ENCODE peak calls at places on chromosome 13, in five cellular contexts. One of them, this sample, is unnamed.

GRCh38 chr13:112562786-112563383 is 25.1 kb downstream of the TUBGCP3 start:
- DNase-seq in esophagus squamous epithelium: no peak
- DNase-seq in effector memory CD4-positive, alpha-beta T cell: no peak
- DNase-seq in dorsolateral prefrontal cortex: no peak
- DNase-seq in left ventricle myocardium inferior: no peak
- DNase-seq in this sample: no peak

GRCh38 chr13:36819811-36820140 is 754 bp downstream of the RFXAP start:
- DNase-seq in esophagus squamous epithelium: no peak
- DNase-seq in effector memory CD4-positive, alpha-beta T cell: no peak
- DNase-seq in dorsolateral prefrontal cortex: peak; percentile 31
- DNase-seq in left ventricle myocardium inferior: no peak
- DNase-seq in this sample: peak; percentile 64

GRCh38 chr13:57627663-57628062 is 3.9 kb upstream of the PCDH17 start:
- DNase-seq in esophagus squamous epithelium: no peak
- DNase-seq in effector memory CD4-positive, alpha-beta T cell: no peak
- DNase-seq in dorsolateral prefrontal cortex: no peak
- DNase-seq in left ventricle myocardium inferior: no peak
- DNase-seq in this sample: no peak

GRCh38 chr13:98228661-98229349 is 51.7 kb upstream of the RNF113B start:
- DNase-seq in esophagus squamous epithelium: no peak
- DNase-seq in effector memory CD4-positive, alpha-beta T cell: no peak
- DNase-seq in dorsolateral prefrontal cortex: no peak
- DNase-seq in left ventricle myocardium inferior: no peak
- DNase-seq in this sample: no peak

GRCh38 chr13:30128095-30128494 is 179.3 kb downstream of the KATNAL1 start:
- DNase-seq in esophagus squamous epithelium: no peak
- DNase-seq in effector memory CD4-positive, alpha-beta T cell: no peak
- DNase-seq in dorsolateral prefrontal cortex: no peak
- DNase-seq in left ventricle myocardium inferior: no peak
- DNase-seq in this sample: no peak

GRCh38 chr13:50400930-50401553 is 385.8 kb downstream of the KCNRG start:
- DNase-seq in esophagus squamous epithelium: no peak
- DNase-seq in effector memory CD4-positive, alpha-beta T cell: no peak
- DNase-seq in dorsolateral prefrontal cortex: peak; percentile 80
- DNase-seq in left ventricle myocardium inferior: no peak
- DNase-seq in this sample: no peak

GRCh38 chr13:35836476-35836875 is 294.7 kb downstream of the DCLK1 start:
- DNase-seq in esophagus squamous epithelium: no peak
- DNase-seq in effector memory CD4-positive, alpha-beta T cell: no peak
- DNase-seq in dorsolateral prefrontal cortex: no peak
- DNase-seq in left ventricle myocardium inferior: no peak
- DNase-seq in this sample: no peak

GRCh38 chr13:113534236-113534860 is 43.8 kb upstream of the DCUN1D2 start:
- DNase-seq in esophagus squamous epithelium: no peak
- DNase-seq in effector memory CD4-positive, alpha-beta T cell: no peak
- DNase-seq in dorsolateral prefrontal cortex: no peak
- DNase-seq in left ventricle myocardium inferior: no peak
- DNase-seq in this sample: no peak

GRCh38 chr13:58085819-58086218 is 454.3 kb downstream of the PCDH17 start:
- DNase-seq in esophagus squamous epithelium: no peak
- DNase-seq in effector memory CD4-positive, alpha-beta T cell: no peak
- DNase-seq in dorsolateral prefrontal cortex: no peak
- DNase-seq in left ventricle myocardium inferior: no peak
- DNase-seq in this sample: no peak

GRCh38 chr13:113219311-113219940 is 10.0 kb downstream of the CUL4A start:
- DNase-seq in esophagus squamous epithelium: no peak
- DNase-seq in effector memory CD4-positive, alpha-beta T cell: no peak
- DNase-seq in dorsolateral prefrontal cortex: no peak
- DNase-seq in left ventricle myocardium inferior: no peak
- DNase-seq in this sample: no peak

GRCh38 chr13:27211771-27212364 is 39.5 kb upstream of the RPL21 start:
- DNase-seq in esophagus squamous epithelium: no peak
- DNase-seq in effector memory CD4-positive, alpha-beta T cell: no peak
- DNase-seq in dorsolateral prefrontal cortex: no peak
- DNase-seq in left ventricle myocardium inferior: no peak
- DNase-seq in this sample: no peak

GRCh38 chr13:24148414-24149305 is 11.9 kb upstream of the SPATA13 start:
- DNase-seq in esophagus squamous epithelium: no peak
- DNase-seq in effector memory CD4-positive, alpha-beta T cell: no peak
- DNase-seq in dorsolateral prefrontal cortex: no peak
- DNase-seq in left ventricle myocardium inferior: no peak
- DNase-seq in this sample: no peak

GRCh38 chr13:23570099-23570926 is at the start of gene TNFRSF19:
- DNase-seq in esophagus squamous epithelium: no peak
- DNase-seq in effector memory CD4-positive, alpha-beta T cell: no peak
- DNase-seq in dorsolateral prefrontal cortex: peak; percentile 24
- DNase-seq in left ventricle myocardium inferior: peak; percentile 45
- DNase-seq in this sample: no peak

GRCh38 chr13:28753946-28754345 is 35.2 kb upstream of the SLC46A3 start:
- DNase-seq in esophagus squamous epithelium: no peak
- DNase-seq in effector memory CD4-positive, alpha-beta T cell: no peak
- DNase-seq in dorsolateral prefrontal cortex: no peak
- DNase-seq in left ventricle myocardium inferior: no peak
- DNase-seq in this sample: no peak

GRCh38 chr13:32674503-32674902 is 88.3 kb downstream of the PDS5B start:
- DNase-seq in esophagus squamous epithelium: no peak
- DNase-seq in effector memory CD4-positive, alpha-beta T cell: no peak
- DNase-seq in dorsolateral prefrontal cortex: no peak
- DNase-seq in left ventricle myocardium inferior: no peak
- DNase-seq in this sample: no peak

GRCh38 chr13:44132710-44133109 is 240.9 kb upstream of the SERP2 start:
- DNase-seq in esophagus squamous epithelium: no peak
- DNase-seq in effector memory CD4-positive, alpha-beta T cell: no peak
- DNase-seq in dorsolateral prefrontal cortex: peak; percentile 59
- DNase-seq in left ventricle myocardium inferior: peak; percentile 70
- DNase-seq in this sample: no peak

GRCh38 chr13:44312898-44313551 is 60.6 kb upstream of the SERP2 start:
- DNase-seq in esophagus squamous epithelium: no peak
- DNase-seq in effector memory CD4-positive, alpha-beta T cell: no peak
- DNase-seq in dorsolateral prefrontal cortex: no peak
- DNase-seq in left ventricle myocardium inferior: no peak
- DNase-seq in this sample: no peak

GRCh38 chr13:31913459-31913858 is 118.1 kb upstream of the FRY start:
- DNase-seq in esophagus squamous epithelium: no peak
- DNase-seq in effector memory CD4-positive, alpha-beta T cell: no peak
- DNase-seq in dorsolateral prefrontal cortex: no peak
- DNase-seq in left ventricle myocardium inferior: no peak
- DNase-seq in this sample: no peak

GRCh38 chr13:27663947-27664346 is 42.3 kb downstream of the POLR1D start:
- DNase-seq in esophagus squamous epithelium: no peak
- DNase-seq in effector memory CD4-positive, alpha-beta T cell: no peak
- DNase-seq in dorsolateral prefrontal cortex: no peak
- DNase-seq in left ventricle myocardium inferior: no peak
- DNase-seq in this sample: no peak

GRCh38 chr13:86383561-86383960 is 584.3 kb upstream of the SLITRK6 start:
- DNase-seq in esophagus squamous epithelium: no peak
- DNase-seq in effector memory CD4-positive, alpha-beta T cell: no peak
- DNase-seq in dorsolateral prefrontal cortex: no peak
- DNase-seq in left ventricle myocardium inferior: no peak
- DNase-seq in this sample: no peak

GRCh38 chr13:44013666-44014291 is 134.1 kb downstream of the LACC1 start:
- DNase-seq in esophagus squamous epithelium: no peak
- DNase-seq in effector memory CD4-positive, alpha-beta T cell: no peak
- DNase-seq in dorsolateral prefrontal cortex: no peak
- DNase-seq in left ventricle myocardium inferior: no peak
- DNase-seq in this sample: no peak

GRCh38 chr13:89281331-89281730 is 1610.2 kb downstream of the SLITRK5 start:
- DNase-seq in esophagus squamous epithelium: no peak
- DNase-seq in effector memory CD4-positive, alpha-beta T cell: no peak
- DNase-seq in dorsolateral prefrontal cortex: no peak
- DNase-seq in left ventricle myocardium inferior: no peak
- DNase-seq in this sample: no peak

GRCh38 chr13:114128624-114129522 is 3.5 kb downstream of the RASA3 start:
- DNase-seq in esophagus squamous epithelium: peak; percentile 49
- DNase-seq in effector memory CD4-positive, alpha-beta T cell: peak; percentile 87
- DNase-seq in dorsolateral prefrontal cortex: no peak
- DNase-seq in left ventricle myocardium inferior: peak; percentile 79
- DNase-seq in this sample: peak; percentile 41

GRCh38 chr13:56528040-56528760 is 612.5 kb upstream of the PRR20A start:
- DNase-seq in esophagus squamous epithelium: no peak
- DNase-seq in effector memory CD4-positive, alpha-beta T cell: no peak
- DNase-seq in dorsolateral prefrontal cortex: no peak
- DNase-seq in left ventricle myocardium inferior: no peak
- DNase-seq in this sample: no peak

GRCh38 chr13:95756072-95756471 is 79.1 kb downstream of the DNAJC3 start:
- DNase-seq in esophagus squamous epithelium: no peak
- DNase-seq in effector memory CD4-positive, alpha-beta T cell: no peak
- DNase-seq in dorsolateral prefrontal cortex: no peak
- DNase-seq in left ventricle myocardium inferior: no peak
- DNase-seq in this sample: no peak

GRCh38 chr13:53844747-53845146 is 816.1 kb downstream of the OLFM4 start:
- DNase-seq in esophagus squamous epithelium: no peak
- DNase-seq in effector memory CD4-positive, alpha-beta T cell: no peak
- DNase-seq in dorsolateral prefrontal cortex: no peak
- DNase-seq in left ventricle myocardium inferior: no peak
- DNase-seq in this sample: no peak

GRCh38 chr13:29750178-29750530 is 100.3 kb downstream of the UBL3 start:
- DNase-seq in esophagus squamous epithelium: no peak
- DNase-seq in effector memory CD4-positive, alpha-beta T cell: no peak
- DNase-seq in dorsolateral prefrontal cortex: no peak
- DNase-seq in left ventricle myocardium inferior: no peak
- DNase-seq in this sample: no peak

GRCh38 chr13:24225930-24226329 is 65.4 kb downstream of the SPATA13 start:
- DNase-seq in esophagus squamous epithelium: no peak
- DNase-seq in effector memory CD4-positive, alpha-beta T cell: no peak
- DNase-seq in dorsolateral prefrontal cortex: no peak
- DNase-seq in left ventricle myocardium inferior: no peak
- DNase-seq in this sample: no peak

GRCh38 chr13:41137951-41138350 is 5.3 kb upstream of the KBTBD6 start:
- DNase-seq in esophagus squamous epithelium: no peak
- DNase-seq in effector memory CD4-positive, alpha-beta T cell: no peak
- DNase-seq in dorsolateral prefrontal cortex: no peak
- DNase-seq in left ventricle myocardium inferior: no peak
- DNase-seq in this sample: no peak

GRCh38 chr13:41144576-41144975 is 12.0 kb upstream of the KBTBD6 start:
- DNase-seq in esophagus squamous epithelium: no peak
- DNase-seq in effector memory CD4-positive, alpha-beta T cell: no peak
- DNase-seq in dorsolateral prefrontal cortex: no peak
- DNase-seq in left ventricle myocardium inferior: no peak
- DNase-seq in this sample: no peak

GRCh38 chr13:41137241-41137640 is 4.6 kb upstream of the KBTBD6 start:
- DNase-seq in esophagus squamous epithelium: no peak
- DNase-seq in effector memory CD4-positive, alpha-beta T cell: no peak
- DNase-seq in dorsolateral prefrontal cortex: no peak
- DNase-seq in left ventricle myocardium inferior: no peak
- DNase-seq in this sample: no peak

GRCh38 chr13:41136396-41137031 is 3.9 kb upstream of the KBTBD6 start:
- DNase-seq in esophagus squamous epithelium: no peak
- DNase-seq in effector memory CD4-positive, alpha-beta T cell: no peak
- DNase-seq in dorsolateral prefrontal cortex: no peak
- DNase-seq in left ventricle myocardium inferior: no peak
- DNase-seq in this sample: no peak

DNA sequence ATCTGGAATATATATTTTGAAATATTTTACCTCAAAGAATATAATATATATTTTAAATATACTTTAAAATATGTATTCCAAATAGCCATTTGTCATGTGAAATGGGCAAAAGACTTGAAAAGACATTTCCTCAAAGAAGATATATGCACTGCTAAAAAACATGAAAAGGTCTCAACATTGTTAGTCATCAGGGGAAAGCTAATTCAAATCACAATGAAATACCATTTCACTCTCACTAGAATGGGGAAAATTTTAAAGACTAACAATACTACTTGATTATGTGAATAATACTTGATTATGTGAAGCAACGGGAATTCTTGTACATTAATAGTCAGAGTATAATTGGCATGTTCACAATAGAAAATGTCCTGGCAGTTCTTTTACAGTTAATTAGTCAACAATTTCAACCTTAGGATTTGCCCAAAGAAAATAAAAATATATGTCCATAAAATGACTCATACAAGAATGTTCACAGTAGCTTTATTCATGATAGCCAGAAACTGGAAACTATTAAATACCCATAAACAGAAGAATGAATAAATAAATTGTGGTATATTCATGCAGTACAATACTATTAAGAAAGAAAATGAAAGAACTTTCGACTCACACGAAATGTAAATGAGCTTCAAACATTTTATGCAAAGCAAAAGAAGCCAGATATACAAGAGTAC is 6.8 kb upstream of the KBTBD6 start:
- DNase-seq in esophagus squamous epithelium: no peak
- DNase-seq in effector memory CD4-positive, alpha-beta T cell: no peak
- DNase-seq in dorsolateral prefrontal cortex: no peak
- DNase-seq in left ventricle myocardium inferior: no peak
- DNase-seq in this sample: no peak
- H3K27ac ChIP-seq in esophagus squamous epithelium: no peak overlapping the region
- H3K27ac ChIP-seq in effector memory CD4-positive, alpha-beta T cell: no peak overlapping the region
- H3K27ac ChIP-seq in dorsolateral prefrontal cortex: no peak overlapping the region
- H3K27ac ChIP-seq in left ventricle myocardium inferior: no peak overlapping the region
- H3K27ac ChIP-seq in this sample: no peak overlapping the region

GRCh38 chr13:51559916-51560315 is 24.3 kb upstream of the WDFY2 start:
- DNase-seq in esophagus squamous epithelium: no peak
- DNase-seq in effector memory CD4-positive, alpha-beta T cell: no peak
- DNase-seq in dorsolateral prefrontal cortex: no peak
- DNase-seq in left ventricle myocardium inferior: no peak
- DNase-seq in this sample: no peak
- H3K27ac ChIP-seq in esophagus squamous epithelium: no peak overlapping the region
- H3K27ac ChIP-seq in effector memory CD4-positive, alpha-beta T cell: no peak overlapping the region
- H3K27ac ChIP-seq in dorsolateral prefrontal cortex: no peak overlapping the region
- H3K27ac ChIP-seq in left ventricle myocardium inferior: no peak overlapping the region
- H3K27ac ChIP-seq in this sample: no peak overlapping the region

GRCh38 chr13:59534806-59535205 is 628.9 kb downstream of the DIAPH3 start:
- DNase-seq in esophagus squamous epithelium: no peak
- DNase-seq in effector memory CD4-positive, alpha-beta T cell: no peak
- DNase-seq in dorsolateral prefrontal cortex: no peak
- DNase-seq in left ventricle myocardium inferior: no peak
- DNase-seq in this sample: no peak
- H3K27ac ChIP-seq in esophagus squamous epithelium: no peak overlapping the region
- H3K27ac ChIP-seq in effector memory CD4-positive, alpha-beta T cell: no peak overlapping the region
- H3K27ac ChIP-seq in dorsolateral prefrontal cortex: no peak overlapping the region
- H3K27ac ChIP-seq in left ventricle myocardium inferior: peak overlapping the region; percentile 31
- H3K27ac ChIP-seq in this sample: no peak overlapping the region

GRCh38 chr13:73058741-73059459 is at the start of gene KLF5:
- DNase-seq in esophagus squamous epithelium: peak; percentile 68
- DNase-seq in effector memory CD4-positive, alpha-beta T cell: peak; percentile 91
- DNase-seq in dorsolateral prefrontal cortex: peak; percentile 84
- DNase-seq in left ventricle myocardium inferior: peak; percentile 95
- DNase-seq in this sample: peak; percentile 95

GRCh38 chr13:73059460-73060250 is 850 bp downstream of the KLF5 start:
- DNase-seq in esophagus squamous epithelium: no peak
- DNase-seq in effector memory CD4-positive, alpha-beta T cell: no peak
- DNase-seq in dorsolateral prefrontal cortex: no peak
- DNase-seq in left ventricle myocardium inferior: peak; percentile 51
- DNase-seq in this sample: peak; percentile 54

GRCh38 chr13:73057284-73058025 is 1.4 kb upstream of the KLF5 start:
- DNase-seq in esophagus squamous epithelium: no peak
- DNase-seq in effector memory CD4-positive, alpha-beta T cell: no peak
- DNase-seq in dorsolateral prefrontal cortex: no peak
- DNase-seq in left ventricle myocardium inferior: no peak
- DNase-seq in this sample: no peak

GRCh38 chr13:73056054-73056962 is 2.5 kb upstream of the KLF5 start:
- DNase-seq in esophagus squamous epithelium: no peak
- DNase-seq in effector memory CD4-positive, alpha-beta T cell: no peak
- DNase-seq in dorsolateral prefrontal cortex: no peak
- DNase-seq in left ventricle myocardium inferior: no peak
- DNase-seq in this sample: no peak

DNA sequence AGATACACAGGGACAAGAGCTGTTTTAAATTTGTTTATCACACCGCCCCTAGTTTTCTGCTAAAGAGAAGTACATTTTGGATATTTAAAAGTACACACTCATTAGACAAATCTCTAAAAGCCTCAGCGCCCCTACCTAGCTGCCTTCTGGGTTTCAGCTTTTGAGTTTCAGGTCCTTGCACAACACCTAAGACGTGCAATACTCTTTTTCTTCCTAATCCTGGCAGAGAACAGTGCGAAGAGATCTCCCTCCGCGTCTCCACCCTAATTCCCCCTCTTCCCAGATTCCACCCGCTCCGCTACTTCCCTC is 419 bp upstream of the KLF5 start:
- DNase-seq in esophagus squamous epithelium: no peak
- DNase-seq in effector memory CD4-positive, alpha-beta T cell: no peak
- DNase-seq in dorsolateral prefrontal cortex: no peak
- DNase-seq in left ventricle myocardium inferior: no peak
- DNase-seq in this sample: no peak
- H3K27ac ChIP-seq in esophagus squamous epithelium: peak overlapping the region; percentile 94
- H3K27ac ChIP-seq in effector memory CD4-positive, alpha-beta T cell: no peak overlapping the region
- H3K27ac ChIP-seq in dorsolateral prefrontal cortex: peak overlapping the region; percentile 61
- H3K27ac ChIP-seq in left ventricle myocardium inferior: peak overlapping the region; percentile 69
- H3K27ac ChIP-seq in this sample: no peak overlapping the region